ENCODE peak calls at places on chromosomes 4 and X, in eight cellular contexts. One of them, this sample, is unnamed.

GRCh38 chrX:132986556-132986955 is 28.1 kb upstream of the HS6ST2 start:
- DNase-seq in fibroblast of pulmonary artery: no peak
- DNase-seq in DMS153: no peak
- DNase-seq in H7: no peak
- DNase-seq in stimulated activated CD4-positive, alpha-beta T cell treated with anti-CD3 and anti-CD28 coated beads, Interleukin-4, amount 100 ng/mL, for 1 hour: no peak
- DNase-seq in B cell: no peak
- DNase-seq in lower lobe of right lung: no peak
- DNase-seq in NT2/D1: no peak
- DNase-seq in this sample: no peak

GRCh38 chrX:132810488-132810887 is 147.9 kb downstream of the HS6ST2 start:
- DNase-seq in fibroblast of pulmonary artery: no peak
- DNase-seq in DMS153: no peak
- DNase-seq in H7: no peak
- DNase-seq in stimulated activated CD4-positive, alpha-beta T cell treated with anti-CD3 and anti-CD28 coated beads, Interleukin-4, amount 100 ng/mL, for 1 hour: no peak
- DNase-seq in B cell: no peak
- DNase-seq in lower lobe of right lung: no peak
- DNase-seq in NT2/D1: no peak
- DNase-seq in this sample: no peak

GRCh38 chr4:144817081-144817480 is 171.1 kb downstream of the HHIP start:
- DNase-seq in fibroblast of pulmonary artery: peak
- DNase-seq in DMS153: no peak
- DNase-seq in H7: no peak
- DNase-seq in stimulated activated CD4-positive, alpha-beta T cell treated with anti-CD3 and anti-CD28 coated beads, Interleukin-4, amount 100 ng/mL, for 1 hour: no peak
- DNase-seq in B cell: no peak
- DNase-seq in lower lobe of right lung: no peak
- DNase-seq in NT2/D1: no peak
- DNase-seq in this sample: no peak

GRCh38 chr4:2977116-2978097 is 14.0 kb downstream of the GRK4 start:
- DNase-seq in fibroblast of pulmonary artery: peak
- DNase-seq in DMS153: no peak
- DNase-seq in H7: no peak
- DNase-seq in stimulated activated CD4-positive, alpha-beta T cell treated with anti-CD3 and anti-CD28 coated beads, Interleukin-4, amount 100 ng/mL, for 1 hour: no peak
- DNase-seq in B cell: no peak
- DNase-seq in lower lobe of right lung: no peak
- DNase-seq in NT2/D1: no peak
- DNase-seq in this sample: no peak

GRCh38 chr4:145177906-145178538 is 2.4 kb downstream of the OTUD4 start:
- DNase-seq in fibroblast of pulmonary artery: peak
- DNase-seq in DMS153: no peak
- DNase-seq in H7: no peak
- DNase-seq in stimulated activated CD4-positive, alpha-beta T cell treated with anti-CD3 and anti-CD28 coated beads, Interleukin-4, amount 100 ng/mL, for 1 hour: no peak
- DNase-seq in B cell: no peak
- DNase-seq in lower lobe of right lung: no peak
- DNase-seq in NT2/D1: no peak
- DNase-seq in this sample: no peak

GRCh38 chrX:31353095-31353494 is 281.3 kb upstream of the FTHL17 start:
- DNase-seq in fibroblast of pulmonary artery: peak
- DNase-seq in DMS153: no peak
- DNase-seq in H7: no peak
- DNase-seq in stimulated activated CD4-positive, alpha-beta T cell treated with anti-CD3 and anti-CD28 coated beads, Interleukin-4, amount 100 ng/mL, for 1 hour: no peak
- DNase-seq in B cell: no peak
- DNase-seq in lower lobe of right lung: no peak
- DNase-seq in NT2/D1: no peak
- DNase-seq in this sample: no peak

GRCh38 chr4:69098470-69098869 is 2.2 kb downstream of the UGT2B7 start:
- DNase-seq in fibroblast of pulmonary artery: no peak
- DNase-seq in DMS153: peak
- DNase-seq in H7: no peak
- DNase-seq in stimulated activated CD4-positive, alpha-beta T cell treated with anti-CD3 and anti-CD28 coated beads, Interleukin-4, amount 100 ng/mL, for 1 hour: no peak
- DNase-seq in B cell: no peak
- DNase-seq in lower lobe of right lung: no peak
- DNase-seq in NT2/D1: no peak
- DNase-seq in this sample: no peak

GRCh38 chr4:145984563-145984962 is 45.9 kb upstream of the ZNF827 start:
- DNase-seq in fibroblast of pulmonary artery: no peak
- DNase-seq in DMS153: peak
- DNase-seq in H7: peak
- DNase-seq in stimulated activated CD4-positive, alpha-beta T cell treated with anti-CD3 and anti-CD28 coated beads, Interleukin-4, amount 100 ng/mL, for 1 hour: no peak
- DNase-seq in B cell: no peak
- DNase-seq in lower lobe of right lung: no peak
- DNase-seq in NT2/D1: no peak
- DNase-seq in this sample: no peak

GRCh38 chr4:130336585-130337217 is 1240.7 kb downstream of the C4orf33 start:
- DNase-seq in fibroblast of pulmonary artery: peak
- DNase-seq in DMS153: no peak
- DNase-seq in H7: no peak
- DNase-seq in stimulated activated CD4-positive, alpha-beta T cell treated with anti-CD3 and anti-CD28 coated beads, Interleukin-4, amount 100 ng/mL, for 1 hour: no peak
- DNase-seq in B cell: no peak
- DNase-seq in lower lobe of right lung: no peak
- DNase-seq in NT2/D1: no peak
- DNase-seq in this sample: no peak

GRCh38 chr4:15197005-15197404 is 194.7 kb downstream of the CPEB2 start:
- DNase-seq in fibroblast of pulmonary artery: peak
- DNase-seq in DMS153: no peak
- DNase-seq in H7: peak
- DNase-seq in stimulated activated CD4-positive, alpha-beta T cell treated with anti-CD3 and anti-CD28 coated beads, Interleukin-4, amount 100 ng/mL, for 1 hour: no peak
- DNase-seq in B cell: no peak
- DNase-seq in lower lobe of right lung: no peak
- DNase-seq in NT2/D1: peak
- DNase-seq in this sample: peak

GRCh38 chrX:134692990-134693389 is 34.7 kb upstream of the PLAC1 start:
- DNase-seq in fibroblast of pulmonary artery: peak
- DNase-seq in DMS153: no peak
- DNase-seq in H7: no peak
- DNase-seq in stimulated activated CD4-positive, alpha-beta T cell treated with anti-CD3 and anti-CD28 coated beads, Interleukin-4, amount 100 ng/mL, for 1 hour: no peak
- DNase-seq in B cell: no peak
- DNase-seq in lower lobe of right lung: no peak
- DNase-seq in NT2/D1: no peak
- DNase-seq in this sample: no peak

This sample was measured in endodermal cell.